ENCODE peak calls at places on chromosomes 5 and 9, in eight cellular contexts. R is foreskin fibroblast, Y is heart right ventricle, U is right atrium auricular region, L is ureter, F is esophagus squamous epithelium, K is iris pigment epithelial cell, J is chondrocyte. Q is an unnamed sample.

GRCh38 chr5:154162475-154163217 is 27.9 kb upstream of the GALNT10 start:
- DNase-seq in Y (peak), F (no peak), R (no peak), K (no peak), L (no peak), U (no peak), J (no peak), Q (no peak)

GRCh38 chr9:69452110-69452780 is 127.2 kb downstream of the ENTREP1 start:
- DNase-seq in F (no peak), K (peak), R (no peak), L (no peak), Y (no peak), J (no peak), U (no peak), Q (no peak)

GRCh38 chr5:113115061-113115460 is 138.5 kb downstream of the DCP2 start:
- DNase-seq in U (no peak), J (no peak), R (no peak), L (no peak), Y (no peak), K (no peak), F (no peak), Q (no peak)

GRCh38 chr5:88283690-88284089 is 15.0 kb upstream of the TMEM161B start:
- DNase-seq in Y (no peak), L (no peak), F (no peak), U (no peak), R (no peak), K (no peak), J (no peak), Q (no peak)

GRCh38 chr5:123099514-123100151 is 10.6 kb downstream of the PRDM6 start:
- DNase-seq in U (no peak), L (no peak), K (no peak), R (no peak), F (no peak), J (no peak), Y (no peak), Q (no peak)

GRCh38 chr5:171966270-171966669 is 40.2 kb downstream of the FBXW11 start:
- DNase-seq in J (no peak), U (no peak), K (no peak), Y (no peak), F (no peak), L (no peak), R (no peak), Q (no peak)

GRCh38 chr5:154141686-154142300 is 48.7 kb upstream of the GALNT10 start:
- DNase-seq in K (no peak), F (no peak), U (no peak), L (no peak), Y (no peak), R (no peak), J (no peak), Q (no peak)

GRCh38 chr5:1644810-1645571 is 121.2 kb upstream of the LPCAT1 start:
- DNase-seq in K (peak), R (peak), L (peak), F (no peak), Y (peak), J (peak), U (peak), Q (peak)

GRCh38 chr9:117547321-117547720 is 132.5 kb upstream of the ASTN2 start:
- DNase-seq in R (no peak), F (no peak), J (no peak), U (no peak), L (no peak), Y (no peak), K (no peak), Q (no peak)

GRCh38 chr5:157126-157715 is 34.1 kb upstream of the LRRC14B start:
- DNase-seq in J (peak), K (no peak), Y (peak), F (no peak), U (no peak), L (peak), R (no peak), Q (no peak)

GRCh38 chr5:43683884-43684471 is 81.0 kb downstream of the NNT start:
- DNase-seq in U (no peak), L (no peak), F (no peak), J (no peak), K (no peak), Y (no peak), R (no peak), Q (no peak)

GRCh38 chr5:851076-851475 is 290 bp upstream of the ZDHHC11 start:
- DNase-seq in U (no peak), R (no peak), F (no peak), Y (no peak), L (no peak), K (no peak), J (peak), Q (peak)

GRCh38 chr9:119302988-119303698 is 66.1 kb downstream of the BRINP1 start:
- DNase-seq in F (no peak), J (no peak), K (no peak), L (no peak), Y (no peak), R (no peak), U (no peak), Q (no peak)

GRCh38 chr5:175872287-175873089 is 1.1 kb downstream of the CPLX2 start:
- DNase-seq in U (no peak), K (no peak), F (no peak), R (no peak), L (no peak), J (no peak), Y (no peak), Q (no peak)

GRCh38 chr9:93965830-93966577 is 10.8 kb upstream of the BARX1 start:
- DNase-seq in Y (no peak), L (no peak), J (no peak), R (no peak), F (no peak), U (no peak), K (no peak), Q (no peak)

GRCh38 chr9:127202461-127203139 is 62.0 kb upstream of the GARNL3 start:
- DNase-seq in U (no peak), K (no peak), R (no peak), L (no peak), J (peak), F (no peak), Y (no peak), Q (no peak)

Q was measured in sigmoid colon.